ENCODE peak calls at places on chromosome 4, in eight cellular contexts. F, Y, A, W, C, B, P and V are unnamed samples. For H3K4me1, the result is how much of the 10 kb centered on the place peaks cover.

GRCh38 chr4:4641661-4642180 is 99.9 kb upstream of the STX18 start:
- DNase-seq in F (no peak), Y (no peak), A (no peak), W (peak), C (no peak), B (peak), P (peak), V (no peak)

GRCh38 chr4:153668647-153669046 is 15.4 kb upstream of the TLR2 start:
- DNase-seq in F (no peak), Y (no peak), A (no peak), W (no peak), C (no peak), B (no peak), P (no peak), V (no peak)

GRCh38 chr4:154010377-154010776 is 221.5 kb upstream of the SFRP2 start:
- DNase-seq in F (no peak), Y (no peak), A (peak), W (no peak), C (no peak), B (no peak), P (no peak), V (no peak)

GRCh38 chr4:32140636-32141035 is 1420.5 kb downstream of the PCDH7 start:
- DNase-seq in F (peak), Y (peak), A (no peak), W (no peak), C (no peak), B (peak), P (no peak), V (no peak)

GRCh38 chr4:134627386-134627785 is 425.8 kb upstream of the PABPC4L start:
- DNase-seq in F (no peak), Y (no peak), A (no peak), W (peak), C (peak), B (no peak), P (peak), V (peak)

GRCh38 chr4:1751919-1752283 is 30.6 kb downstream of the TACC3 start:
- DNase-seq in F (no peak), Y (no peak), A (no peak), W (no peak), C (no peak), B (no peak), P (peak), V (no peak)

GRCh38 chr4:89069481-89069880 is 12.5 kb upstream of the FAM13A start:
- DNase-seq in F (no peak), Y (no peak), A (no peak), W (no peak), C (no peak), B (no peak), P (no peak), V (no peak)

GRCh38 chr4:120692964-120693363 is 229.6 kb downstream of the PRDM5 start:
- DNase-seq in F (peak), Y (peak), A (peak), W (no peak), C (no peak), B (no peak), P (peak), V (peak)

GRCh38 chr4:97998203-97998602 is 145.1 kb downstream of the STPG2 start:
- DNase-seq in F (no peak), Y (no peak), A (no peak), W (no peak), C (no peak), B (no peak), P (no peak), V (no peak)

GRCh38 chr4:23779839-23780238 is 110.0 kb downstream of the PPARGC1A start:
- DNase-seq in F (no peak), Y (no peak), A (no peak), W (no peak), C (no peak), B (no peak), P (no peak), V (no peak)

GRCh38 chr4:101355767-101356702 is 8.7 kb upstream of the PPP3CA start:
- DNase-seq in F (peak), Y (peak), A (peak), W (no peak), C (no peak), B (no peak), P (peak), V (no peak)

GRCh38 chr4:7067523-7068278 is at the start of gene GRPEL1:
- DNase-seq in F (peak), Y (peak), A (peak), W (peak), C (peak), B (peak), P (peak), V (peak)

GRCh38 chr4:40856836-40857362 is 107.1 kb downstream of the NSUN7 start:
- DNase-seq in F (peak), Y (peak), A (peak), W (peak), C (peak), B (peak), P (no peak), V (peak)

GRCh38 chr4:2928242-2929155 is 34.7 kb downstream of the NOP14 start:
- DNase-seq in F (no peak), Y (no peak), A (no peak), W (peak), C (peak), B (no peak), P (no peak), V (no peak)

GRCh38 chr4:119729815-119730643 is 101.4 kb upstream of the PDE5A start:
- DNase-seq in F (peak), Y (peak), A (peak), W (no peak), C (peak), B (no peak), P (peak), V (peak)

GRCh38 chr4:163331629-163332360 is 601 bp downstream of the NPY1R start:
- DNase-seq in F (no peak), Y (peak), A (peak), W (peak), C (peak), B (peak), P (no peak), V (no peak)

GRCh38 chr4:74038161-74039064 is at the start of gene CXCL3:
- DNase-seq in F (peak), Y (peak), A (peak), W (peak), C (peak), B (peak), P (no peak), V (peak)

GRCh38 chr4:72318771-72319170 is 250.2 kb downstream of the ADAMTS3 start:
- DNase-seq in F (no peak), Y (no peak), A (peak), W (no peak), C (no peak), B (no peak), P (no peak), V (no peak)

GRCh38 chr4:36273276-36273675 is 8.1 kb upstream of the DTHD1 start:
- DNase-seq in F (no peak), Y (no peak), A (peak), W (no peak), C (no peak), B (no peak), P (no peak), V (no peak)

GRCh38 chr4:145234086-145234694 is 53.8 kb upstream of the OTUD4 start:
- DNase-seq in F (peak), Y (peak), A (peak), W (peak), C (no peak), B (peak), P (peak), V (peak)

GRCh38 chr4:73776363-73776762 is 36.0 kb downstream of the CXCL8 start:
- DNase-seq in F (peak), Y (peak), A (peak), W (no peak), C (no peak), B (no peak), P (peak), V (peak)

GRCh38 chr4:60724623-60725022 is 475.5 kb upstream of the ADGRL3 start:
- DNase-seq in F (peak), Y (peak), A (peak), W (no peak), C (no peak), B (peak), P (no peak), V (no peak)

GRCh38 chr4:91058345-91058744 is 931.2 kb downstream of the CCSER1 start:
- DNase-seq in F (peak), Y (peak), A (no peak), W (no peak), C (no peak), B (no peak), P (no peak), V (no peak)

GRCh38 chr4:82352118-82352824 is 21.5 kb downstream of the HNRNPD start:
- DNase-seq in F (peak), Y (no peak), A (no peak), W (no peak), C (no peak), B (no peak), P (no peak), V (no peak)

GRCh38 chr4:35189988-35190613 is 1054.2 kb downstream of the ARAP2 start:
- DNase-seq in F (no peak), Y (no peak), A (no peak), W (no peak), C (no peak), B (no peak), P (no peak), V (no peak)

GRCh38 chr4:1416948-1417260 is 10.7 kb upstream of the NKX1-1 start:
- DNase-seq in F (no peak), Y (no peak), A (no peak), W (no peak), C (peak), B (no peak), P (no peak), V (peak)

GRCh38 chr4:109912706-109913621 is at the start of gene EGF:
- DNase-seq in F (peak), Y (peak), A (peak), W (no peak), C (no peak), B (peak), P (no peak), V (peak)

GRCh38 chr4:81152839-81153713 is 61.9 kb downstream of the PRKG2 start:
- DNase-seq in F (no peak), Y (no peak), A (peak), W (no peak), C (no peak), B (no peak), P (no peak), V (no peak)

GRCh38 chr4:127047930-127048329 is 584.8 kb upstream of the INTU start:
- DNase-seq in F (peak), Y (peak), A (no peak), W (no peak), C (no peak), B (no peak), P (no peak), V (no peak)

GRCh38 chr4:133938061-133938460 is 263.5 kb downstream of the PABPC4L start:
- DNase-seq in F (no peak), Y (no peak), A (no peak), W (no peak), C (no peak), B (no peak), P (no peak), V (no peak)

GRCh38 chr4:2482693-2483092 is 13.8 kb downstream of the RNF4 start:
- DNase-seq in F (peak), Y (peak), A (peak), W (no peak), C (peak), B (no peak), P (peak), V (peak)

GRCh38 chr4:22741744-22742143 is 49.0 kb downstream of the GBA3 start:
- DNase-seq in F (no peak), Y (no peak), A (no peak), W (no peak), C (no peak), B (no peak), P (no peak), V (no peak)

GRCh38 chr4:139768913-139769312 is 103.3 kb downstream of the MGST2 start:
- DNase-seq in F (no peak), Y (no peak), A (peak), W (peak), C (no peak), B (peak), P (peak), V (no peak)

GRCh38 chr4:1323635-1324442 is 23.2 kb upstream of the UVSSA start:
- DNase-seq in F (peak), Y (peak), A (peak), W (no peak), C (peak), B (no peak), P (no peak), V (no peak)

GRCh38 chr4:10582059-10582686 is 102.4 kb downstream of the CLNK start:
- DNase-seq in F (peak), Y (peak), A (peak), W (peak), C (no peak), B (peak), P (peak), V (peak)

GRCh38 chr4:38609614-38610013 is 54.4 kb upstream of the KLF3 start:
- DNase-seq in F (no peak), Y (no peak), A (no peak), W (peak), C (no peak), B (peak), P (no peak), V (peak)

GRCh38 chr4:179751669-179752068 is 2309.4 kb upstream of the AGA start:
- DNase-seq in F (no peak), Y (no peak), A (no peak), W (no peak), C (no peak), B (no peak), P (no peak), V (no peak)

GRCh38 chr4:4386296-4386735 is 586 bp upstream of the NSG1 start:
- DNase-seq in F (no peak), Y (no peak), A (no peak), W (peak), C (peak), B (no peak), P (no peak), V (no peak)

GRCh38 chr4:146957252-146957651 is 11.6 kb upstream of the TTC29 start:
- DNase-seq in F (peak), Y (no peak), A (peak), W (no peak), C (no peak), B (no peak), P (no peak), V (no peak)

GRCh38 chr4:140448830-140449229 is 21.4 kb upstream of the CLGN start:
- DNase-seq in F (no peak), Y (peak), A (peak), W (no peak), C (no peak), B (no peak), P (no peak), V (no peak)

DNA sequence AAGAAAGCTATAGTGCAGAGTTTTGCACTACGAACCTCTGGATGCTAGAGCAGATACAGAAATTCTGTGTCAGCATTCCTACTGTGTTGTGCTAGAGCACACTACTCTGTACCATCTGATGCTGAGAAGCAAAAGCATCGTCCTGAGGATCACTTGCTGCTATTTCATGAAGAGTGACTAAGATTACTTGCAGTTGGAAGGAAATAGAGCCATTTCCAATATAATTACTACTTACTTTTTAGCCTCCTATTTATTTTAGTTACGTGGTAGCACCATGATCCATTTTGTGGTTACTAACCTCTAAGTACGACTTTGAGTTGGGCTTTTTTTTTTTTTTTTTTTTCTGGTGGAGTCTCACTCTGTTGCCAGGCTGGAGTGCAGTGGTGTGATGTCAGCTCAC is 226.7 kb downstream of the PALLD start:
- DNase-seq in F (peak), Y (no peak), A (no peak), W (no peak), C (no peak), B (no peak), P (no peak), V (no peak)
- H3K9ac ChIP-seq in F (no peak), Y (no peak), A (no peak), W (no peak), C (no peak), B (no peak), P (no peak), V (no peak)

DNA sequence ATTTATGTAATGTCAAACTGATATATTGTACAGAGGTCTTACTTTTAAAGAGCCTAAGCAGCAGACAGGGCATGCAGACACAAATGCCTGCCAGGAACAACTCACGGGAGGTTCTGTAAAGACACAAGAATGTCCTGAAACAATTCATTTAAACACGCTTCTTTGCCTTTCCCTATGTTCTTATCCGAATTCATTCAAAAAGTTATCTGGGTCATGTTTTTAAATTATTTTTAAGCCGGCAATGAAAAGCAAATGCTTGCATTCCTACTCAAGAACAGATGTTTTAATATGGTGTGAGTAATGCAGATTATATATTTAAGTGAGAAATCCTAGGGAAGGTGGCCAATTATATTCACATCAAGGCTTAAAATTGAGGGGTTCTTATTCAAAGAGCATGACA is 192.6 kb downstream of the PDGFC start:
- DNase-seq in F (peak), Y (peak), A (peak), W (no peak), C (no peak), B (no peak), P (no peak), V (no peak)
- H3K4me1 ChIP-seq in F (under half), Y (under half), A (half or more), W (under half), C (under half), B (under half), P (under half), V (under half)

GRCh38 chr4:5710065-5710961 is 688 bp upstream of the EVC start:
- DNase-seq in F (peak), Y (peak), A (peak), W (no peak), C (no peak), B (peak), P (peak), V (no peak)
- H3K27ac ChIP-seq in F (peak), Y (peak), A (peak), W (no peak), C (peak), B (no peak), P (no peak), V (no peak)

DNA sequence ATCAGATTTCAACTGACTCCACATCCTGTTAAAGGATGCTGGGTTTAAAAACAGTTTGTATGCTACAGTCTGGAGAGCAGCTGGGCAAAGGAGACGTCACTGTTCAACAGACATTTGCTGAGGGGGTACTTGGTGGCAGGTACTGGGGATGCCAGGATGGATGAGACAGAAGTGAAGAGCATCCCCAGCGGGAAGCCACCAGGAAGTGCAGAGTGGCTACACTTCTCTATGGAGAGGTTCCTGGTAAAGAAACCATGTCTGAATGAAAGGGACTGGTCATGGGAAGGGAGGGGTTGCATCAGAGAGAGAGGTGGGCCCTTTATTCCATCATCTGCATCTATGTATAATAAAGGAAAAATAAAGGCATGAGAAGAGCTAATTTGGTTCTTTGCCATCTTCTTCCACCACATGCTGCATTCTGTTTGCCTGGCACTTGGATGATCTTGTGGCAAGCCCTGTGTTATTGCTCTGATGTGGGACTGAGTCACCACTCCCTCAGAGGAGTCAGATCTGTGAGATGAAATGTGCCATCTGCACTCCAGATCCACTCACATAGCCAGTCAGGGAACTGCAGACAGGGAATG is 144.9 kb downstream of the SOWAHB start:
- DNase-seq in F (peak), Y (peak), A (peak), W (no peak), C (no peak), B (no peak), P (no peak), V (no peak)
- H3K9ac ChIP-seq in F (peak), Y (peak), A (peak), W (no peak), C (no peak), B (no peak), P (no peak), V (no peak)

GRCh38 chr4:8316911-8317351 is 47.4 kb downstream of the HTRA3 start:
- DNase-seq in F (no peak), Y (no peak), A (no peak), W (peak), C (peak), B (no peak), P (no peak), V (no peak)

GRCh38 chr4:8317474-8317873 is 47.9 kb downstream of the HTRA3 start:
- DNase-seq in F (no peak), Y (no peak), A (no peak), W (no peak), C (no peak), B (no peak), P (no peak), V (no peak)

GRCh38 chr4:8319731-8320385 is 50.3 kb downstream of the HTRA3 start:
- DNase-seq in F (no peak), Y (peak), A (no peak), W (no peak), C (peak), B (no peak), P (no peak), V (no peak)

GRCh38 chr4:8319061-8319460 is 49.5 kb downstream of the HTRA3 start:
- DNase-seq in F (no peak), Y (no peak), A (no peak), W (no peak), C (no peak), B (no peak), P (no peak), V (no peak)

GRCh38 chr4:8318509-8318908 is 49.0 kb downstream of the HTRA3 start:
- DNase-seq in F (no peak), Y (no peak), A (no peak), W (no peak), C (no peak), B (no peak), P (no peak), V (no peak)
- H3K4me1 ChIP-seq in F (under half), Y (under half), A (under half), W (under half), C (under half), B (under half), P (under half), V (under half)

DNA sequence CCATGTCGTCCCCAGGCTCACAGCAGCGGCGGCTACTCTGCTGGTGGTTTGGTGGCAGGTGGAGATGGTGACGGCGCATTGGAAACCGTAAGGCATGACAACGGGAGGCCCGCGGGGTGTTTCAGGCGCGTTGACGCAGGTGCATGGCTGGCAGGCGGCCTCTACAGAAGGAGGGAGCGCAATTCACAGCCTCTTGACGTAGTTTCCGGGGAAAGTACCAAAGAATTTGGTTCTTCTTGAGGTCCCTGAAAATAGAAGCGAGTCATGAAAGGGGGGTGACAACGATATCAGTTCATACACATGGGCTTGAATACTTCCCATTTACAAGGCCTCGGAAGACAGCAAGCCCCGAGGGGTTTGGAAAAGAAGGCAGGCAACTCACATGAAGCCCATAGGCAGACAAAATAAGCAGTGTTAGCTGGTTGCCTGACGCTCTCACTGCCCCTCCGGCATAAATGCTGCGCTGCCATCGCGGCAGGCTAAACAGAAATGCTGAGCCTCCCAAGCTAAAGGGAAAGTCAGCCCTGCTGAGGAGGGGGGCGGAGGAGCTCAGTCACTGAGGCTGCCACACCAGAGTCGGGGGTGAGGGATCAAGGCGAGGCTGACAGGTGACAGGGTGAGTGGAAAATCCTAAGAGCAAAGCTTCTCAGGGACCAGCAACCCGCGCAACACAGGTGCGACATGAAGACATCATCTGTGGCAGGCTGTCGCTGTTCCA is 52.3 kb upstream of the PDLIM3 start:
- DNase-seq in F (peak), Y (peak), A (no peak), W (peak), C (peak), B (peak), P (no peak), V (no peak)
- H3K27ac ChIP-seq in F (no peak), Y (no peak), A (no peak), W (no peak), C (no peak), B (no peak), P (no peak), V (no peak)

GRCh38 chr4:150491132-150492049 is 90.6 kb upstream of the MAB21L2 start:
- DNase-seq in F (no peak), Y (no peak), A (no peak), W (no peak), C (no peak), B (peak), P (no peak), V (no peak)
- H3K9ac ChIP-seq in F (no peak), Y (no peak), A (no peak), W (no peak), C (no peak), B (no peak), P (no peak), V (no peak)